ENCODE peak calls at places on chromosomes 5 and 9, in ten cellular contexts. One of them, this sample, is unnamed.

GRCh38 chr9:136010615-136011341 is 49.6 kb upstream of the UBAC1 start:
- DNase-seq in iPS-NIHi11: peak
- DNase-seq in EH: no peak
- DNase-seq in uterus: no peak
- DNase-seq in Calu3: no peak
- DNase-seq in ureter: no peak
- DNase-seq in CD8-positive, alpha-beta T cell: no peak
- DNase-seq in ELF-1: peak
- DNase-seq in cardiac muscle cell: no peak
- DNase-seq in mesenchymal stem cell: no peak
- DNase-seq in this sample: no peak

GRCh38 chr5:38783011-38783551 is 62.7 kb upstream of the OSMR start:
- DNase-seq in CD8-positive, alpha-beta T cell: no peak
- DNase-seq in ureter: no peak
- DNase-seq in mesenchymal stem cell: peak
- DNase-seq in Calu3: no peak
- DNase-seq in iPS-NIHi11: peak
- DNase-seq in uterus: no peak
- DNase-seq in cardiac muscle cell: peak
- DNase-seq in EH: peak
- DNase-seq in ELF-1: no peak
- DNase-seq in this sample: no peak

GRCh38 chr5:96990102-96990501 is 54.2 kb downstream of the LNPEP start:
- DNase-seq in uterus: no peak
- DNase-seq in iPS-NIHi11: no peak
- DNase-seq in ELF-1: no peak
- DNase-seq in mesenchymal stem cell: no peak
- DNase-seq in ureter: no peak
- DNase-seq in EH: no peak
- DNase-seq in Calu3: no peak
- DNase-seq in CD8-positive, alpha-beta T cell: no peak
- DNase-seq in cardiac muscle cell: no peak
- DNase-seq in this sample: no peak

GRCh38 chr9:124074746-124075145 is 63.2 kb downstream of the LHX2 start:
- DNase-seq in ureter: no peak
- DNase-seq in cardiac muscle cell: no peak
- DNase-seq in mesenchymal stem cell: no peak
- DNase-seq in Calu3: no peak
- DNase-seq in CD8-positive, alpha-beta T cell: no peak
- DNase-seq in ELF-1: peak
- DNase-seq in iPS-NIHi11: no peak
- DNase-seq in EH: no peak
- DNase-seq in uterus: no peak
- DNase-seq in this sample: peak

GRCh38 chr5:82669720-82670119 is 391.6 kb upstream of the RPS23 start:
- DNase-seq in CD8-positive, alpha-beta T cell: no peak
- DNase-seq in Calu3: no peak
- DNase-seq in mesenchymal stem cell: no peak
- DNase-seq in ureter: no peak
- DNase-seq in ELF-1: no peak
- DNase-seq in iPS-NIHi11: no peak
- DNase-seq in uterus: no peak
- DNase-seq in EH: no peak
- DNase-seq in cardiac muscle cell: no peak
- DNase-seq in this sample: no peak

GRCh38 chr5:139417214-139417613 is 13.3 kb upstream of the SPATA24 start:
- DNase-seq in uterus: no peak
- DNase-seq in iPS-NIHi11: no peak
- DNase-seq in EH: peak
- DNase-seq in cardiac muscle cell: no peak
- DNase-seq in mesenchymal stem cell: peak
- DNase-seq in CD8-positive, alpha-beta T cell: no peak
- DNase-seq in Calu3: no peak
- DNase-seq in ELF-1: no peak
- DNase-seq in ureter: no peak
- DNase-seq in this sample: peak

GRCh38 chr5:110439280-110439679 is 287.2 kb downstream of the TMEM232 start:
- DNase-seq in mesenchymal stem cell: no peak
- DNase-seq in EH: no peak
- DNase-seq in uterus: no peak
- DNase-seq in iPS-NIHi11: no peak
- DNase-seq in CD8-positive, alpha-beta T cell: no peak
- DNase-seq in ureter: no peak
- DNase-seq in cardiac muscle cell: no peak
- DNase-seq in Calu3: no peak
- DNase-seq in ELF-1: no peak
- DNase-seq in this sample: no peak

GRCh38 chr5:93589348-93589662 is 6.3 kb downstream of the NR2F1 start:
- DNase-seq in cardiac muscle cell: no peak
- DNase-seq in EH: no peak
- DNase-seq in ureter: no peak
- DNase-seq in ELF-1: no peak
- DNase-seq in Calu3: no peak
- DNase-seq in CD8-positive, alpha-beta T cell: no peak
- DNase-seq in uterus: no peak
- DNase-seq in iPS-NIHi11: no peak
- DNase-seq in mesenchymal stem cell: peak
- DNase-seq in this sample: no peak

GRCh38 chr9:21570643-21571275 is 88.6 kb upstream of the IFNE start:
- DNase-seq in ureter: no peak
- DNase-seq in ELF-1: no peak
- DNase-seq in cardiac muscle cell: no peak
- DNase-seq in EH: no peak
- DNase-seq in CD8-positive, alpha-beta T cell: no peak
- DNase-seq in Calu3: no peak
- DNase-seq in mesenchymal stem cell: no peak
- DNase-seq in iPS-NIHi11: no peak
- DNase-seq in uterus: no peak
- DNase-seq in this sample: no peak

GRCh38 chr9:120935383-120935857 is 8.8 kb upstream of the TRAF1 start:
- DNase-seq in Calu3: peak
- DNase-seq in iPS-NIHi11: peak
- DNase-seq in EH: peak
- DNase-seq in cardiac muscle cell: peak
- DNase-seq in ELF-1: no peak
- DNase-seq in mesenchymal stem cell: peak
- DNase-seq in ureter: peak
- DNase-seq in CD8-positive, alpha-beta T cell: no peak
- DNase-seq in uterus: peak
- DNase-seq in this sample: peak

GRCh38 chr9:36031774-36032565 is 4.7 kb upstream of the RECK start:
- DNase-seq in cardiac muscle cell: no peak
- DNase-seq in CD8-positive, alpha-beta T cell: no peak
- DNase-seq in EH: peak
- DNase-seq in ureter: no peak
- DNase-seq in uterus: no peak
- DNase-seq in iPS-NIHi11: no peak
- DNase-seq in mesenchymal stem cell: no peak
- DNase-seq in ELF-1: no peak
- DNase-seq in Calu3: no peak
- DNase-seq in this sample: no peak

GRCh38 chr9:122941560-122942234 is 877 bp downstream of the RABGAP1 start:
- DNase-seq in EH: peak
- DNase-seq in ELF-1: no peak
- DNase-seq in Calu3: no peak
- DNase-seq in iPS-NIHi11: peak
- DNase-seq in mesenchymal stem cell: peak
- DNase-seq in cardiac muscle cell: peak
- DNase-seq in ureter: no peak
- DNase-seq in CD8-positive, alpha-beta T cell: no peak
- DNase-seq in uterus: no peak
- DNase-seq in this sample: peak

GRCh38 chr5:159877894-159878448 is 38.3 kb upstream of the ADRA1B start:
- DNase-seq in ureter: no peak
- DNase-seq in mesenchymal stem cell: no peak
- DNase-seq in cardiac muscle cell: peak
- DNase-seq in ELF-1: peak
- DNase-seq in Calu3: no peak
- DNase-seq in iPS-NIHi11: no peak
- DNase-seq in uterus: peak
- DNase-seq in EH: no peak
- DNase-seq in CD8-positive, alpha-beta T cell: no peak
- DNase-seq in this sample: no peak

GRCh38 chr5:148855249-148856008 is 29.0 kb downstream of the ADRB2 start:
- DNase-seq in CD8-positive, alpha-beta T cell: no peak
- DNase-seq in ureter: no peak
- DNase-seq in cardiac muscle cell: no peak
- DNase-seq in uterus: no peak
- DNase-seq in ELF-1: no peak
- DNase-seq in mesenchymal stem cell: no peak
- DNase-seq in Calu3: no peak
- DNase-seq in iPS-NIHi11: no peak
- DNase-seq in EH: no peak
- DNase-seq in this sample: no peak

GRCh38 chr9:129131300-129132145 is 20.3 kb downstream of the PTPA start:
- DNase-seq in ureter: peak
- DNase-seq in cardiac muscle cell: peak
- DNase-seq in EH: peak
- DNase-seq in mesenchymal stem cell: peak
- DNase-seq in iPS-NIHi11: peak
- DNase-seq in CD8-positive, alpha-beta T cell: peak
- DNase-seq in uterus: peak
- DNase-seq in Calu3: peak
- DNase-seq in ELF-1: peak
- DNase-seq in this sample: peak

GRCh38 chr9:136338511-136338910 is 11.2 kb downstream of the GPSM1 start:
- DNase-seq in cardiac muscle cell: no peak
- DNase-seq in EH: no peak
- DNase-seq in uterus: no peak
- DNase-seq in ureter: no peak
- DNase-seq in Calu3: no peak
- DNase-seq in iPS-NIHi11: no peak
- DNase-seq in mesenchymal stem cell: no peak
- DNase-seq in ELF-1: no peak
- DNase-seq in CD8-positive, alpha-beta T cell: no peak
- DNase-seq in this sample: no peak

GRCh38 chr5:138752951-138753793 is at the start of gene CTNNA1:
- DNase-seq in cardiac muscle cell: peak
- DNase-seq in iPS-NIHi11: peak
- DNase-seq in CD8-positive, alpha-beta T cell: peak
- DNase-seq in mesenchymal stem cell: peak
- DNase-seq in ureter: peak
- DNase-seq in EH: peak
- DNase-seq in uterus: peak
- DNase-seq in Calu3: peak
- DNase-seq in ELF-1: peak
- DNase-seq in this sample: peak

GRCh38 chr9:91374939-91375338 is 13.2 kb upstream of the AUH start:
- DNase-seq in EH: peak
- DNase-seq in CD8-positive, alpha-beta T cell: no peak
- DNase-seq in mesenchymal stem cell: peak
- DNase-seq in cardiac muscle cell: peak
- DNase-seq in Calu3: no peak
- DNase-seq in ureter: no peak
- DNase-seq in ELF-1: no peak
- DNase-seq in uterus: no peak
- DNase-seq in iPS-NIHi11: no peak
- DNase-seq in this sample: no peak

GRCh38 chr5:72281764-72282499 is 38.1 kb downstream of the MRPS27 start:
- DNase-seq in Calu3: no peak
- DNase-seq in uterus: no peak
- DNase-seq in CD8-positive, alpha-beta T cell: no peak
- DNase-seq in EH: peak
- DNase-seq in iPS-NIHi11: no peak
- DNase-seq in cardiac muscle cell: peak
- DNase-seq in ureter: no peak
- DNase-seq in mesenchymal stem cell: peak
- DNase-seq in ELF-1: no peak
- DNase-seq in this sample: no peak

GRCh38 chr9:8816361-8816760 is 1016.8 kb upstream of the DMAC1 start:
- DNase-seq in EH: no peak
- DNase-seq in cardiac muscle cell: peak
- DNase-seq in mesenchymal stem cell: peak
- DNase-seq in Calu3: no peak
- DNase-seq in ureter: no peak
- DNase-seq in iPS-NIHi11: no peak
- DNase-seq in ELF-1: no peak
- DNase-seq in uterus: no peak
- DNase-seq in CD8-positive, alpha-beta T cell: no peak
- DNase-seq in this sample: no peak

GRCh38 chr5:136724161-136724560 is 358.8 kb upstream of the TRPC7 start:
- DNase-seq in cardiac muscle cell: no peak
- DNase-seq in uterus: no peak
- DNase-seq in mesenchymal stem cell: no peak
- DNase-seq in EH: no peak
- DNase-seq in Calu3: peak
- DNase-seq in ureter: no peak
- DNase-seq in iPS-NIHi11: no peak
- DNase-seq in CD8-positive, alpha-beta T cell: no peak
- DNase-seq in ELF-1: peak
- DNase-seq in this sample: peak

GRCh38 chr5:65483474-65484346 is 2.0 kb upstream of the ADAMTS6 start:
- DNase-seq in mesenchymal stem cell: peak
- DNase-seq in iPS-NIHi11: peak
- DNase-seq in uterus: no peak
- DNase-seq in EH: peak
- DNase-seq in CD8-positive, alpha-beta T cell: no peak
- DNase-seq in ureter: no peak
- DNase-seq in ELF-1: no peak
- DNase-seq in cardiac muscle cell: peak
- DNase-seq in Calu3: no peak
- DNase-seq in this sample: no peak

GRCh38 chr5:75356719-75357118 is 19.7 kb downstream of the HMGCR start:
- DNase-seq in CD8-positive, alpha-beta T cell: no peak
- DNase-seq in iPS-NIHi11: no peak
- DNase-seq in EH: no peak
- DNase-seq in uterus: no peak
- DNase-seq in cardiac muscle cell: no peak
- DNase-seq in Calu3: no peak
- DNase-seq in ureter: no peak
- DNase-seq in mesenchymal stem cell: no peak
- DNase-seq in ELF-1: no peak
- DNase-seq in this sample: no peak

GRCh38 chr9:127897194-127897692 is 2.2 kb downstream of the ST6GALNAC6 start:
- DNase-seq in mesenchymal stem cell: peak
- DNase-seq in CD8-positive, alpha-beta T cell: no peak
- DNase-seq in ureter: peak
- DNase-seq in ELF-1: peak
- DNase-seq in cardiac muscle cell: peak
- DNase-seq in uterus: peak
- DNase-seq in EH: peak
- DNase-seq in Calu3: no peak
- DNase-seq in iPS-NIHi11: peak
- DNase-seq in this sample: peak

GRCh38 chr5:126965487-126965886 is 64.9 kb downstream of the MARCHF3 start:
- DNase-seq in Calu3: no peak
- DNase-seq in mesenchymal stem cell: peak
- DNase-seq in ureter: no peak
- DNase-seq in iPS-NIHi11: no peak
- DNase-seq in ELF-1: no peak
- DNase-seq in cardiac muscle cell: no peak
- DNase-seq in uterus: no peak
- DNase-seq in EH: no peak
- DNase-seq in CD8-positive, alpha-beta T cell: no peak
- DNase-seq in this sample: no peak

GRCh38 chr5:89353837-89354551 is 471.0 kb upstream of the MEF2C start:
- DNase-seq in cardiac muscle cell: no peak
- DNase-seq in Calu3: no peak
- DNase-seq in uterus: no peak
- DNase-seq in EH: no peak
- DNase-seq in mesenchymal stem cell: no peak
- DNase-seq in ureter: no peak
- DNase-seq in ELF-1: no peak
- DNase-seq in iPS-NIHi11: no peak
- DNase-seq in CD8-positive, alpha-beta T cell: no peak
- DNase-seq in this sample: no peak

GRCh38 chr9:111483419-111483861 is 743 bp downstream of the ECPAS start:
- DNase-seq in mesenchymal stem cell: no peak
- DNase-seq in CD8-positive, alpha-beta T cell: peak
- DNase-seq in Calu3: no peak
- DNase-seq in EH: peak
- DNase-seq in iPS-NIHi11: peak
- DNase-seq in ELF-1: no peak
- DNase-seq in ureter: no peak
- DNase-seq in cardiac muscle cell: no peak
- DNase-seq in uterus: no peak
- DNase-seq in this sample: no peak

GRCh38 chr5:763998-764781 is 20.3 kb downstream of the ZDHHC11B start:
- DNase-seq in cardiac muscle cell: no peak
- DNase-seq in Calu3: no peak
- DNase-seq in iPS-NIHi11: no peak
- DNase-seq in EH: no peak
- DNase-seq in CD8-positive, alpha-beta T cell: no peak
- DNase-seq in ELF-1: no peak
- DNase-seq in mesenchymal stem cell: no peak
- DNase-seq in uterus: peak
- DNase-seq in ureter: no peak
- DNase-seq in this sample: no peak

This sample was measured in islet precursor cell.